ENCODE peak calls at places on chromosome 22, in seven cellular contexts. T is GM23248, J is fibroblast of villous mesenchyme, G is cardiac muscle cell, I is AG09309, M is astrocyte of the spinal cord, Y is bronchial epithelial cell. B is an unnamed sample.

GRCh38 chr22:30665786-30666185 is 1.9 kb downstream of the DUSP18 start:
- DNase-seq in T (no peak), G (no peak), Y (peak; percentile 30), M (no peak), J (no peak), I (no peak), B (no peak)

GRCh38 chr22:23835773-23836144 is 3.0 kb downstream of the DERL3 start:
- DNase-seq in M (no peak), I (no peak), J (no peak), Y (no peak), T (no peak), G (no peak), B (no peak)

GRCh38 chr22:50657925-50658324 is 14.7 kb upstream of the SHANK3 start:
- DNase-seq in I (no peak), M (no peak), J (no peak), Y (no peak), G (no peak), T (no peak), B (no peak)

GRCh38 chr22:29030618-29031235 is 30.9 kb downstream of the C22orf31 start:
- DNase-seq in T (peak; percentile 81), Y (peak; percentile 27), G (peak; percentile 86), I (peak; percentile 14), J (peak; percentile 83), M (peak; percentile 96), B (peak; percentile 90)

GRCh38 chr22:46013460-46014416 is 36.8 kb upstream of the WNT7B start:
- DNase-seq in M (peak; percentile 98), Y (peak; percentile 93), J (peak; percentile 96), I (peak; percentile 85), T (peak; percentile 99), G (peak; percentile 98), B (peak; percentile 81)

GRCh38 chr22:22463855-22464540 is 44.5 kb downstream of the ZNF280B start:
- DNase-seq in Y (peak; percentile 43), T (peak; percentile 63), J (peak; percentile 74), I (peak; percentile 3), M (peak; percentile 52), G (peak; percentile 81), B (peak; percentile 35)

GRCh38 chr22:46547179-46547882 is 9.9 kb upstream of the CELSR1 start:
- DNase-seq in M (peak; percentile 66), G (peak; percentile 72), T (peak; percentile 96), I (no peak), Y (peak; percentile 87), J (peak; percentile 54), B (no peak)

GRCh38 chr22:23011105-23011674 is 59.1 kb upstream of the GNAZ start:
- DNase-seq in T (no peak), J (no peak), M (no peak), I (no peak), G (no peak), Y (no peak), B (no peak)

GRCh38 chr22:47161631-47162030 is 399.2 kb downstream of the TBC1D22A start:
- DNase-seq in Y (no peak), I (no peak), G (no peak), M (no peak), T (no peak), J (no peak), B (no peak)

GRCh38 chr22:46866591-46866990 is 104.1 kb downstream of the TBC1D22A start:
- DNase-seq in T (peak; percentile 95), M (peak; percentile 87), Y (peak; percentile 80), J (peak; percentile 86), I (peak; percentile 82), G (peak; percentile 45), B (peak; percentile 49)

GRCh38 chr22:24474649-24475048 is 20.5 kb upstream of the UPB1 start:
- DNase-seq in Y (no peak), T (no peak), G (no peak), J (peak; percentile 41), M (peak; percentile 54), I (no peak), B (peak; percentile 32)

GRCh38 chr22:18136563-18137320 is 13.2 kb upstream of the USP18 start:
- DNase-seq in G (no peak), Y (no peak), J (no peak), M (no peak), I (no peak), T (no peak), B (no peak)

GRCh38 chr22:30270841-30271240 is 4.2 kb upstream of the OSM start:
- DNase-seq in G (peak; percentile 88), T (no peak), J (no peak), I (no peak), Y (no peak), M (peak; percentile 60), B (no peak)

GRCh38 chr22:49460662-49461371 is 366.9 kb downstream of the BRD1 start:
- DNase-seq in G (no peak), J (no peak), I (no peak), M (no peak), T (no peak), Y (no peak), B (no peak)

GRCh38 chr22:46956498-46957215 is 194.2 kb downstream of the TBC1D22A start:
- DNase-seq in T (no peak), M (no peak), I (no peak), G (no peak), Y (no peak), J (no peak), B (no peak)

DNA sequence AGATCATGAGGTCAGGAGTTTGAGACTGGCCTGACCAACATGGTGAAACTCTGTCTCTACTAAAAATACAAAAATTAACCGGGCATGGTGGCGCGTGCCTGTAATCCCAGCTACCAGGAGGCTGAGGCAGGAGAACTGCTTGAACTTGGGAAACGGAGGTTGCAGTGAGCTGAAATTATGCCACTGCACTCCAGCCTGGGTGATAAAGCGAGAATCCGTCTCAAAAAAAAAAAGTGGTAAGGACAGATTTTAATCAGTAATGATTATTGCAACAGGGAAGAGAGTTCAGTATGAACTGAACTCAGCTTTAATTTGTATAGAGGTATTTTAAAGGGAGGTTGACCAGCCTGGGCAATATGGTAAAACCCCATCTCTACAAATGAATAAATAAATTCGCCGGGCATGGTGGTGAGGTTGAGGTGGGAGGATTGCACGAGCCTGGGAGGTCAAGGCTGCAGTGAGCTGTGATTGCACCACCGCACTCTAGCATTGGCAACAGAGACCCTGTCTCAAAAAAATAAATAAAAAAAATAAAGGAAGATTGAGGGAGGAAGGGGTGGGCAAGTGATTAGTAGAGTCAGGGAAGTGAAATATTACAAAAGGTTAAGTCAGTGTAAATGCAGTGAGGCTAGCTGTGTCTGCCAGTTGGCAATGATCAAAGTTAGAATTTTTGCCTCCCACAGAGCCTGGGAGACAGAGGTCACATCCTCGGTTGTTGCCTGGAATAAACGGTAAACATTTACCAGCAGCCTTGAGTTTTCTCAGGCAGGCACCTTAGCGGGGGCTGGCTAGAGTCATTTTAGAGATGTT is 2.6 kb upstream of the MCM5 start:
- DNase-seq in I (no peak), G (peak; percentile 58), T (peak; percentile 26), Y (no peak), J (peak; percentile 41), M (peak; percentile 61), B (peak; percentile 59)
- H3K4me3 ChIP-seq in I (no peak overlapping the region), G (no peak overlapping the region), T (no peak overlapping the region), Y (no peak overlapping the region), J (no peak overlapping the region), M (no peak overlapping the region), B (no peak overlapping the region)

DNA sequence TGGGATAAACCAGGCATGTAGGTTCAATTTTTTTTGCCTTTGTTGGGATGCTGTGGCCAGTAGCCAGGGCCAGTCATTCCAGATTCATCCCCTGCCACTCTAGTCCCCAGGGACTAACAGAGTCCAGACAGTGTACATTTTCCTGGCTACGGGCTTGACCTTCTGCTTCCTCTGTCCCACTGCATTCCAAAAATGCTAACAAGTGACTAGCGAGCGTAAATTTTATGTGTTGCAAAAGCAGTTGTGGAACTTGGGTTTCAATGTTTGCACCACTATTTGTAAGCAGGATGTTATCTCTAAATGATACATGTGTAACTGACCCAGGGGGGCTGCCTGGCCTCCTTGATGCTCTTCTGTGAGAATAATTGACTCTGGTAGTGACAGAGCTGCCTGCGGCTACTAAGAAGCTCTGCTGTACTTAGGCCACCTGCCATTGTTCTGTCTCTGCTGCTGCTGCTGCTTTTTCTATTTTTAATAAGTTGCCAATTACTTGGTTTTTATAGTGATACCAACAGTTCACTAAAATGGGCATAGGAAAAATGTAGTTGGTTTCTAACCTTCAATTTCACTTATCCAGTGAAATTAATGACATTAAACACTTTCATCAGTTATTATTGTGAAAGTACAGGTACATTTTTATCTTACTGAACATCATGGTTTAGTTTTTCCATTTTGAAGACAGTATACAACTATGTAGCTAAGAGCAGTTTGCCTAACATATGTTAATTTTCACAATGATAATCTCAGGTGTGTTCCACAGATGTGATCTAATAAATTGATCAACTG is 26.8 kb downstream of the TNRC6B start:
- DNase-seq in G (peak; percentile 59), T (peak; percentile 90), I (peak; percentile 44), J (peak; percentile 86), Y (no peak), M (peak; percentile 30), B (no peak)
- H3K4me3 ChIP-seq in G (no peak overlapping the region), T (peak overlapping the region; percentile 36), I (no peak overlapping the region), J (no peak overlapping the region), Y (no peak overlapping the region), M (no peak overlapping the region), B (no peak overlapping the region)

GRCh38 chr22:37419916-37420655 is 7.2 kb downstream of the ELFN2 start:
- DNase-seq in I (no peak), J (peak; percentile 21), T (peak; percentile 41), Y (peak; percentile 32), G (no peak), M (no peak), B (no peak)

GRCh38 chr22:37418627-37419369 is 8.5 kb downstream of the ELFN2 start:
- DNase-seq in Y (peak; percentile 41), I (no peak), G (no peak), J (no peak), T (no peak), M (no peak), B (no peak)

GRCh38 chr22:37417737-37418348 is 9.4 kb downstream of the ELFN2 start:
- DNase-seq in G (no peak), I (no peak), J (no peak), T (no peak), M (no peak), Y (no peak), B (no peak)

GRCh38 chr22:37420656-37421467 is 6.4 kb downstream of the ELFN2 start:
- DNase-seq in I (no peak), Y (peak; percentile 54), T (peak; percentile 66), M (no peak), J (peak; percentile 21), G (no peak), B (no peak)

GRCh38 chr22:37419370-37419915 is 7.8 kb downstream of the ELFN2 start:
- DNase-seq in T (peak; percentile 67), Y (no peak), G (no peak), J (no peak), I (no peak), M (no peak), B (no peak)
- H3K4me3 ChIP-seq in T (peak overlapping the region; percentile 65), Y (peak overlapping the region; percentile 35), G (peak overlapping the region; percentile 36), J (peak overlapping the region; percentile 51), I (peak overlapping the region; percentile 31), M (no peak overlapping the region), B (peak overlapping the region; percentile 26)

DNA sequence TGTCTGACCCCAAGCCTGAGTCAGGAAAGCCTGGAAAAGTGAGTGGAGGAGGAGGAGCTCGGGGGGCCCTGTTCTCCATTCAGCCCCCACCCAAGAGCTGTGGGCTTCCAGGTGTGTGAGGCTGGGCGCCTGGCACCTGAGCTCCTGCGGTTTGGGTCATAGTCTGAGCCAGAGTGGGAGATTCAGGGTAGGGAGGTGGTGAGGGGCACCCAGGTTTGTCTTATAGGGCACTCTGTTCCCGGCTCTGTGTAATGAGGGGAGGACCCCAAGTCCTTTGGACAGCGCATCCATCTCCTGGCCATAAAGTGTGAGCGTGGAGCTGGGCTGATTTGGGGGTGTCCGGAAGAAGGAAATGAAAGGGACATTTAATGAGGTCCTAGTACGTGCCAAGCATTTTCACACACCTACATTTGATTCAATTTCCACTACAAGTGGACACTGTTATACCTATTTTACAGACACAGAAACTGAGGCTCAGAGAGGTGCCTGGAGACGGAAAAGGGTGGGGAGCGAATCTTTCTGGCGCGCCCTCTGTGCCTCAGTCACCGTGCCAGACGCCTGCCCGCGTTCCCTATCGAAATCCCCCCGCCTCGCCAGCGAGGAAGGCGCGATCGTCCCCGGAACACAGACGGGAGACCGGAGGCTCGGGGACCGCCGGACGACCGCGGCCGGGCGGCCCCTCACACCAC is 1.2 kb downstream of the NPTXR start:
- DNase-seq in G (no peak), J (no peak), T (no peak), I (no peak), M (no peak), Y (no peak), B (no peak)
- H3K4me3 ChIP-seq in G (peak overlapping the region; percentile 51), J (no peak overlapping the region), T (peak overlapping the region; percentile 65), I (no peak overlapping the region), M (no peak overlapping the region), Y (no peak overlapping the region), B (peak overlapping the region; percentile 26)

B was measured in astrocyte of the cerebellum.